ENCODE peak calls at places on chromosome 4, in nine cellular contexts. P, X, T, Z, G, A, O, D and K are unnamed samples.

GRCh38 chr4:158895797-158896442 is 127.1 kb downstream of the FNIP2 start:
- DNase-seq in P (no peak), X (peak; percentile 7), T (no peak), Z (no peak), G (no peak), A (no peak), O (peak; percentile 32), D (no peak), K (peak; percentile 30)

GRCh38 chr4:151359576-151359975 is 34.2 kb upstream of the SH3D19 start:
- DNase-seq in P (no peak), X (no peak), T (no peak), Z (no peak), G (no peak), A (no peak), O (peak; percentile 71), D (no peak), K (no peak)

GRCh38 chr4:7067523-7068278 is at the start of gene GRPEL1:
- DNase-seq in P (peak; percentile 99), X (peak; percentile 100), T (peak; percentile 96), Z (peak; percentile 99), G (no peak), A (peak; percentile 98), O (peak; percentile 100), D (peak; percentile 100), K (peak; percentile 99)

GRCh38 chr4:106624674-106625073 is 256.1 kb upstream of the GIMD1 start:
- DNase-seq in P (no peak), X (peak; percentile 23), T (no peak), Z (no peak), G (no peak), A (no peak), O (no peak), D (no peak), K (no peak)

GRCh38 chr4:8728536-8729407 is 136.2 kb downstream of the CPZ start:
- DNase-seq in P (no peak), X (no peak), T (no peak), Z (no peak), G (no peak), A (no peak), O (no peak), D (no peak), K (no peak)

GRCh38 chr4:159446266-159446976 is 343.5 kb downstream of the RAPGEF2 start:
- DNase-seq in P (peak; percentile 33), X (peak; percentile 72), T (peak; percentile 46), Z (peak; percentile 72), G (peak; percentile 49), A (peak; percentile 44), O (peak; percentile 86), D (no peak), K (peak; percentile 85)

GRCh38 chr4:126123933-126124332 is 809.2 kb downstream of the FAT4 start:
- DNase-seq in P (no peak), X (peak; percentile 1), T (no peak), Z (no peak), G (no peak), A (no peak), O (no peak), D (no peak), K (no peak)

GRCh38 chr4:22410645-22411247 is 105.1 kb downstream of the ADGRA3 start:
- DNase-seq in P (no peak), X (no peak), T (no peak), Z (peak; percentile 14), G (no peak), A (no peak), O (peak; percentile 16), D (no peak), K (peak; percentile 49)

GRCh38 chr4:72546456-72546855 is 22.6 kb downstream of the ADAMTS3 start:
- DNase-seq in P (no peak), X (no peak), T (no peak), Z (no peak), G (no peak), A (no peak), O (no peak), D (no peak), K (no peak)

GRCh38 chr4:18197467-18197866 is 175.9 kb upstream of the LCORL start:
- DNase-seq in P (no peak), X (no peak), T (no peak), Z (no peak), G (no peak), A (no peak), O (no peak), D (no peak), K (no peak)

GRCh38 chr4:88391703-88392102 is 13.1 kb downstream of the HERC6 start:
- DNase-seq in P (no peak), X (no peak), T (no peak), Z (no peak), G (no peak), A (no peak), O (no peak), D (no peak), K (no peak)

GRCh38 chr4:38189445-38189844 is 229.2 kb downstream of the PTTG2 start:
- DNase-seq in P (peak; percentile 83), X (peak; percentile 95), T (no peak), Z (peak; percentile 65), G (no peak), A (peak; percentile 52), O (no peak), D (no peak), K (peak; percentile 96)

GRCh38 chr4:6907658-6908191 is 1.9 kb upstream of the TBC1D14 start:
- DNase-seq in P (no peak), X (no peak), T (no peak), Z (no peak), G (peak; percentile 48), A (no peak), O (no peak), D (no peak), K (peak; percentile 35)

GRCh38 chr4:76212851-76213414 is 691 bp downstream of the SCARB2 start:
- DNase-seq in P (no peak), X (peak; percentile 23), T (peak; percentile 48), Z (no peak), G (no peak), A (no peak), O (peak; percentile 64), D (no peak), K (peak; percentile 35)

GRCh38 chr4:8846864-8847263 is 24.8 kb downstream of the HMX1 start:
- DNase-seq in P (no peak), X (no peak), T (no peak), Z (no peak), G (no peak), A (no peak), O (no peak), D (no peak), K (no peak)

GRCh38 chr4:41525129-41525528 is 12.8 kb upstream of the LIMCH1 start:
- DNase-seq in P (peak; percentile 69), X (peak; percentile 94), T (peak; percentile 94), Z (no peak), G (no peak), A (no peak), O (no peak), D (no peak), K (peak; percentile 84)

GRCh38 chr4:25437951-25438350 is 60.9 kb downstream of the ANAPC4 start:
- DNase-seq in P (no peak), X (no peak), T (no peak), Z (no peak), G (no peak), A (no peak), O (peak; percentile 14), D (no peak), K (no peak)

GRCh38 chr4:72564184-72564583 is 4.8 kb downstream of the ADAMTS3 start:
- DNase-seq in P (peak; percentile 76), X (peak; percentile 48), T (peak; percentile 19), Z (no peak), G (no peak), A (no peak), O (no peak), D (no peak), K (peak; percentile 62)

GRCh38 chr4:37762294-37763163 is 64.0 kb upstream of the PGM2 start:
- DNase-seq in P (no peak), X (peak; percentile 34), T (no peak), Z (peak; percentile 9), G (no peak), A (no peak), O (no peak), D (no peak), K (peak; percentile 54)

GRCh38 chr4:8849266-8850073 is 22.2 kb downstream of the HMX1 start:
- DNase-seq in P (no peak), X (no peak), T (no peak), Z (no peak), G (no peak), A (no peak), O (no peak), D (no peak), K (no peak)

GRCh38 chr4:55980725-55981124 is 32.0 kb downstream of the CEP135 start:
- DNase-seq in P (no peak), X (no peak), T (no peak), Z (no peak), G (no peak), A (no peak), O (no peak), D (no peak), K (no peak)

GRCh38 chr4:143359794-143360193 is 23.1 kb downstream of the GAB1 start:
- DNase-seq in P (no peak), X (peak; percentile 7), T (no peak), Z (no peak), G (no peak), A (no peak), O (no peak), D (no peak), K (no peak)

GRCh38 chr4:181550381-181550780 is 692.8 kb upstream of the TENM3 start:
- DNase-seq in P (no peak), X (peak; percentile 44), T (no peak), Z (no peak), G (no peak), A (no peak), O (no peak), D (no peak), K (peak; percentile 33)

GRCh38 chr4:15232725-15233597 is 194.9 kb upstream of the C1QTNF7 start:
- DNase-seq in P (no peak), X (peak; percentile 88), T (no peak), Z (peak; percentile 33), G (no peak), A (peak; percentile 54), O (peak; percentile 68), D (no peak), K (peak; percentile 73)

GRCh38 chr4:121277194-121278105 is 103.4 kb downstream of the QRFPR start:
- DNase-seq in P (no peak), X (no peak), T (no peak), Z (peak; percentile 27), G (no peak), A (no peak), O (no peak), D (no peak), K (peak; percentile 35)

GRCh38 chr4:170089743-170090666 is at the start of gene AADAT:
- DNase-seq in P (peak; percentile 53), X (peak; percentile 84), T (peak; percentile 50), Z (peak; percentile 81), G (peak; percentile 94), A (no peak), O (peak; percentile 68), D (no peak), K (peak; percentile 87)

GRCh38 chr4:176841730-176842129 is 49.0 kb upstream of the VEGFC start:
- DNase-seq in P (peak; percentile 63), X (peak; percentile 82), T (peak; percentile 49), Z (no peak), G (no peak), A (no peak), O (no peak), D (no peak), K (peak; percentile 91)

GRCh38 chr4:85913925-85914694 is 439.2 kb downstream of the ARHGAP24 start:
- DNase-seq in P (no peak), X (no peak), T (no peak), Z (no peak), G (no peak), A (no peak), O (no peak), D (no peak), K (no peak)